ENCODE peak calls at places on chromosomes 12 and 14, in ten cellular contexts. K, D, J, O, E, M, Z, G, P and V are unnamed samples.

GRCh38 chr12:118436986-118437385 is 60.6 kb downstream of the SUDS3 start:
- DNase-seq in K (peak), D (no peak), J (no peak), O (no peak), E (no peak), M (no peak), Z (no peak), G (no peak), P (no peak), V (no peak)

GRCh38 chr12:42587564-42588307 is 1.8 kb downstream of the PRICKLE1 start:
- DNase-seq in K (no peak), D (no peak), J (no peak), O (no peak), E (no peak), M (no peak), Z (no peak), G (no peak), P (no peak), V (no peak)

GRCh38 chr14:24411468-24412454 is 13.0 kb downstream of the NYNRIN start:
- DNase-seq in K (peak), D (no peak), J (no peak), O (no peak), E (peak), M (peak), Z (no peak), G (peak), P (no peak), V (peak)

GRCh38 chr14:104191409-104191997 is 53.1 kb downstream of the KIF26A start:
- DNase-seq in K (no peak), D (no peak), J (no peak), O (no peak), E (no peak), M (no peak), Z (no peak), G (no peak), P (peak), V (no peak)

GRCh38 chr14:104821229-104821945 is 20.5 kb downstream of the ZBTB42 start:
- DNase-seq in K (no peak), D (no peak), J (no peak), O (peak), E (no peak), M (no peak), Z (no peak), G (peak), P (no peak), V (no peak)

GRCh38 chr14:105616802-105617192 is 90.4 kb downstream of the TMEM121 start:
- DNase-seq in K (no peak), D (no peak), J (no peak), O (peak), E (no peak), M (no peak), Z (no peak), G (no peak), P (no peak), V (no peak)

GRCh38 chr12:101165319-101165718 is 44.7 kb downstream of the SLC5A8 start:
- DNase-seq in K (no peak), D (no peak), J (no peak), O (no peak), E (no peak), M (no peak), Z (no peak), G (no peak), P (no peak), V (no peak)

GRCh38 chr12:113358381-113359132 is at the start of gene PLBD2:
- DNase-seq in K (peak), D (peak), J (peak), O (peak), E (peak), M (peak), Z (peak), G (peak), P (peak), V (peak)

GRCh38 chr12:14910090-14910915 is 24.6 kb upstream of the MGP start:
- DNase-seq in K (no peak), D (no peak), J (no peak), O (no peak), E (peak), M (no peak), Z (no peak), G (no peak), P (no peak), V (no peak)

GRCh38 chr12:26810330-26810729 is 22.7 kb downstream of the ITPR2 start:
- DNase-seq in K (no peak), D (no peak), J (no peak), O (no peak), E (peak), M (no peak), Z (no peak), G (peak), P (no peak), V (peak)

GRCh38 chr14:99513183-99513694 is 32.0 kb downstream of the CCNK start:
- DNase-seq in K (no peak), D (no peak), J (no peak), O (no peak), E (no peak), M (no peak), Z (peak), G (peak), P (peak), V (no peak)

GRCh38 chr14:21092147-21093011 is 6.1 kb downstream of the ZNF219 start:
- DNase-seq in K (no peak), D (no peak), J (no peak), O (peak), E (peak), M (peak), Z (peak), G (peak), P (peak), V (peak)

GRCh38 chr12:127494961-127495915 is 771.7 kb upstream of the TMEM132C start:
- DNase-seq in K (no peak), D (no peak), J (no peak), O (no peak), E (no peak), M (no peak), Z (no peak), G (no peak), P (no peak), V (no peak)

GRCh38 chr12:77070382-77071294 is 5.3 kb upstream of the E2F7 start:
- DNase-seq in K (no peak), D (no peak), J (no peak), O (no peak), E (peak), M (no peak), Z (no peak), G (no peak), P (no peak), V (no peak)

GRCh38 chr12:4443616-4444015 is 2.0 kb downstream of the FGF6 start:
- DNase-seq in K (no peak), D (no peak), J (no peak), O (no peak), E (no peak), M (no peak), Z (no peak), G (no peak), P (no peak), V (no peak)

GRCh38 chr12:81573228-81573627 is 185.9 kb downstream of the PPFIA2 start:
- DNase-seq in K (no peak), D (peak), J (no peak), O (no peak), E (peak), M (no peak), Z (no peak), G (no peak), P (no peak), V (peak)

GRCh38 chr12:42020226-42020625 is 124.4 kb downstream of the GXYLT1 start:
- DNase-seq in K (no peak), D (no peak), J (no peak), O (no peak), E (no peak), M (no peak), Z (no peak), G (no peak), P (no peak), V (no peak)

GRCh38 chr14:69612759-69613145 is 1.4 kb downstream of the SUSD6 start:
- DNase-seq in K (no peak), D (no peak), J (no peak), O (no peak), E (peak), M (no peak), Z (no peak), G (no peak), P (no peak), V (no peak)

GRCh38 chr12:645563-646071 is 17.6 kb downstream of the NINJ2 start:
- DNase-seq in K (no peak), D (no peak), J (no peak), O (no peak), E (peak), M (no peak), Z (no peak), G (peak), P (no peak), V (no peak)

GRCh38 chr12:45839917-45840316 is 110.4 kb downstream of the ARID2 start:
- DNase-seq in K (no peak), D (no peak), J (no peak), O (no peak), E (no peak), M (no peak), Z (no peak), G (no peak), P (no peak), V (no peak)

GRCh38 chr14:94571395-94571794 is 9.8 kb upstream of the SERPINA5 start:
- DNase-seq in K (no peak), D (no peak), J (no peak), O (no peak), E (peak), M (no peak), Z (no peak), G (peak), P (no peak), V (no peak)

GRCh38 chr12:98058838-98059237 is 456.6 kb upstream of the TMPO start:
- DNase-seq in K (no peak), D (no peak), J (no peak), O (no peak), E (no peak), M (no peak), Z (no peak), G (no peak), P (no peak), V (peak)

GRCh38 chr12:2779281-2779680 is 15.5 kb upstream of the FKBP4 start:
- DNase-seq in K (no peak), D (no peak), J (no peak), O (no peak), E (no peak), M (no peak), Z (no peak), G (no peak), P (no peak), V (no peak)

GRCh38 chr12:16300706-16301105 is 23.2 kb upstream of the SLC15A5 start:
- DNase-seq in K (no peak), D (no peak), J (no peak), O (no peak), E (peak), M (no peak), Z (no peak), G (no peak), P (no peak), V (no peak)

GRCh38 chr14:100851586-100851916 is 25.6 kb downstream of the MEG3 start:
- DNase-seq in K (no peak), D (no peak), J (no peak), O (no peak), E (no peak), M (no peak), Z (no peak), G (no peak), P (no peak), V (no peak)

GRCh38 chr12:13100610-13100881 is 2.9 kb downstream of the GSG1 start:
- DNase-seq in K (no peak), D (no peak), J (no peak), O (no peak), E (no peak), M (no peak), Z (no peak), G (no peak), P (no peak), V (no peak)

GRCh38 chr14:93295541-93296220 is 37.2 kb downstream of the BTBD7 start:
- DNase-seq in K (no peak), D (no peak), J (no peak), O (no peak), E (no peak), M (no peak), Z (no peak), G (no peak), P (no peak), V (no peak)

GRCh38 chr12:14765398-14765797 is 37.9 kb downstream of the WBP11 start:
- DNase-seq in K (no peak), D (no peak), J (no peak), O (no peak), E (no peak), M (no peak), Z (no peak), G (no peak), P (no peak), V (no peak)

GRCh38 chr12:69189378-69189978 is 49.9 kb upstream of the CPSF6 start:
- DNase-seq in K (no peak), D (no peak), J (no peak), O (no peak), E (peak), M (no peak), Z (no peak), G (no peak), P (no peak), V (no peak)

GRCh38 chr14:99512571-99513182 is 31.5 kb downstream of the CCNK start:
- DNase-seq in K (no peak), D (no peak), J (no peak), O (no peak), E (no peak), M (no peak), Z (peak), G (peak), P (no peak), V (no peak)

GRCh38 chr12:26135010-26135420 is 10.2 kb upstream of the BHLHE41 start:
- DNase-seq in K (no peak), D (no peak), J (no peak), O (peak), E (peak), M (no peak), Z (no peak), G (no peak), P (peak), V (peak)

GRCh38 chr12:75120202-75120774 is 89.4 kb downstream of the KCNC2 start:
- DNase-seq in K (no peak), D (no peak), J (no peak), O (no peak), E (no peak), M (no peak), Z (no peak), G (no peak), P (no peak), V (peak)

GRCh38 chr14:82796081-82796480 is 1262.4 kb upstream of the SEL1L start:
- DNase-seq in K (no peak), D (no peak), J (no peak), O (no peak), E (no peak), M (no peak), Z (no peak), G (no peak), P (no peak), V (no peak)

GRCh38 chr12:78963439-78964222 is 99.1 kb downstream of the SYT1 start:
- DNase-seq in K (no peak), D (no peak), J (no peak), O (no peak), E (peak), M (no peak), Z (no peak), G (no peak), P (no peak), V (no peak)

GRCh38 chr12:105164068-105164467 is 56.5 kb downstream of the WASHC4 start:
- DNase-seq in K (no peak), D (peak), J (no peak), O (no peak), E (no peak), M (no peak), Z (no peak), G (no peak), P (no peak), V (no peak)

GRCh38 chr12:88753707-88754106 is 173.4 kb upstream of the KITLG start:
- DNase-seq in K (no peak), D (no peak), J (no peak), O (no peak), E (no peak), M (no peak), Z (no peak), G (no peak), P (no peak), V (no peak)

GRCh38 chr12:111584959-111585358 is 14.2 kb downstream of the ATXN2 start:
- DNase-seq in K (no peak), D (no peak), J (no peak), O (no peak), E (no peak), M (no peak), Z (no peak), G (no peak), P (no peak), V (no peak)

GRCh38 chr14:93543766-93544165 is 113.0 kb downstream of the UNC79 start:
- DNase-seq in K (peak), D (no peak), J (no peak), O (no peak), E (peak), M (no peak), Z (no peak), G (no peak), P (no peak), V (no peak)

GRCh38 chr12:65306603-65307501 is 28.4 kb downstream of the MSRB3 start:
- DNase-seq in K (no peak), D (peak), J (peak), O (no peak), E (peak), M (peak), Z (no peak), G (peak), P (no peak), V (no peak)

GRCh38 chr14:96757456-96757855 is 39.7 kb upstream of the VRK1 start:
- DNase-seq in K (no peak), D (no peak), J (no peak), O (no peak), E (no peak), M (peak), Z (no peak), G (peak), P (no peak), V (no peak)

GRCh38 chr12:52423661-52424503 is 10.3 kb downstream of the KRT75 start:
- DNase-seq in K (no peak), D (no peak), J (no peak), O (no peak), E (no peak), M (no peak), Z (no peak), G (no peak), P (no peak), V (no peak)

GRCh38 chr12:52426034-52426433 is 8.1 kb downstream of the KRT75 start:
- DNase-seq in K (no peak), D (no peak), J (no peak), O (no peak), E (no peak), M (no peak), Z (no peak), G (no peak), P (no peak), V (no peak)

GRCh38 chr12:52425466-52425865 is 8.7 kb downstream of the KRT75 start:
- DNase-seq in K (no peak), D (no peak), J (no peak), O (no peak), E (no peak), M (no peak), Z (no peak), G (no peak), P (no peak), V (no peak)

GRCh38 chr12:52427083-52427482 is 7.1 kb downstream of the KRT75 start:
- DNase-seq in K (no peak), D (no peak), J (no peak), O (no peak), E (no peak), M (no peak), Z (no peak), G (no peak), P (no peak), V (no peak)

GRCh38 chr12:52428121-52428520 is 6.0 kb downstream of the KRT75 start:
- DNase-seq in K (no peak), D (no peak), J (no peak), O (no peak), E (no peak), M (no peak), Z (no peak), G (no peak), P (no peak), V (no peak)
- TF ChIP-seq CTCF in K (no peak), D (no peak), J (no peak), O (no peak), E (no peak), M (no peak), Z (no peak), G (no peak), P (no peak), V (no peak)

GRCh38 chr14:65173973-65174693 is 71.8 kb upstream of the MAX start:
- DNase-seq in K (no peak), D (no peak), J (no peak), O (no peak), E (no peak), M (no peak), Z (no peak), G (no peak), P (no peak), V (no peak)
- H3K4me3 ChIP-seq in K (no peak), D (no peak), J (no peak), O (no peak), E (no peak), M (no peak), Z (no peak), G (no peak), P (no peak), V (no peak)

GRCh38 chr12:131477613-131478012 is 233.3 kb upstream of the SFSWAP start:
- DNase-seq in K (no peak), D (no peak), J (no peak), O (no peak), E (no peak), M (no peak), Z (no peak), G (no peak), P (no peak), V (no peak)
- TF ChIP-seq CTCF in K (no peak), D (no peak), J (no peak), O (no peak), E (no peak), M (no peak), Z (no peak), G (no peak), P (no peak), V (no peak)

GRCh38 chr12:106247731-106248176 is at the start of gene CKAP4:
- DNase-seq in K (no peak), D (no peak), J (no peak), O (peak), E (peak), M (no peak), Z (peak), G (peak), P (peak), V (no peak)

GRCh38 chr12:106248177-106248848 is 493 bp upstream of the CKAP4 start:
- DNase-seq in K (no peak), D (no peak), J (no peak), O (peak), E (peak), M (no peak), Z (peak), G (peak), P (peak), V (no peak)

GRCh38 chr12:106246891-106247730 is 709 bp downstream of the CKAP4 start:
- DNase-seq in K (no peak), D (no peak), J (no peak), O (peak), E (peak), M (peak), Z (peak), G (peak), P (peak), V (no peak)

GRCh38 chr12:106243620-106244019 is 4.2 kb downstream of the CKAP4 start:
- DNase-seq in K (no peak), D (no peak), J (no peak), O (no peak), E (no peak), M (no peak), Z (no peak), G (no peak), P (no peak), V (no peak)

GRCh38 chr12:106245767-106246166 is 2.1 kb downstream of the CKAP4 start:
- DNase-seq in K (no peak), D (no peak), J (no peak), O (peak), E (peak), M (no peak), Z (no peak), G (peak), P (no peak), V (no peak)
- H3K4me3 ChIP-seq in K (peak), D (no peak), J (peak), O (peak), E (peak), M (no peak), Z (no peak), G (no peak), P (no peak), V (peak)

DNA sequence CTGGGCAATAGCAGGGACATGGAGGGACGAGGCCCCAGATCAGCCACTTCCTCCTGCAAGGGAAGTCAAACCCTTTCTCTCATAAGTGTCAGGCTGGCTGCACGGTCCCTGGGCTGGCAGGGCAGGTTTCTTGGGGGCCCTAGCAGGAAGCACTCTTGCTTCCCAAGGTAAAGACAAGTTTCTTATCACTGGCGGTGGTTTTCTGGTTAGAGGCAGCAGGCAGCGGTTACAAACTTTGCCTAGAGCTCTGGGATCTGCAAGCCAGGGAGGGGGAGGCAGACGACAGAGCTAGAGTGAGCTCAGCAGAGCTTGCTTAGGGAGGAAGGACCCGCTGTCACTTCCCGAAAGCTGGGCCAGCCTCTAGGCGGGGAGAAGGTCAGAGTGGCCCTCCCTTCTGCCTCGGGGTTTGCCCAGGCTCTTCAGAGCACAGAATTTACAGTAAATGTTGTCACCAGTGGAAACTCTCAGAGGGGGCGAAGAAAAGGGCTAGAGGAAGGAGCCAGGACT is 20.4 kb downstream of the BATF start:
- DNase-seq in K (no peak), D (no peak), J (no peak), O (peak), E (peak), M (peak), Z (peak), G (peak), P (no peak), V (no peak)
- TF ChIP-seq CTCF in K (no peak), D (no peak), J (no peak), O (no peak), E (no peak), M (no peak), Z (no peak), G (no peak), P (no peak), V (no peak)